ENCODE peak calls at places on chromosomes 13 and 19, in eight cellular contexts. F is left ventricle myocardium inferior; T is neural progenitor cell; J is stimulated activated CD8-positive, alpha-beta memory T cell treated with anti-CD3 and anti-CD28 coated beads, Interleukin-4, amount 100 ng/mL, for 1 hour; P is Kasumi-1; N is omental fat pad; R is stimulated activated naive CD8-positive, alpha-beta T cell treated with anti-CD3 and anti-CD28 coated beads, Interleukin-15, Interleukin-2, amounts not matched to agents 100 U/mL and 50 U/mL, for 24 hours; K is posterior vena cava. H is an unnamed sample.

GRCh38 chr19:7326105-7326877 is 22.4 kb upstream of the ARHGEF18 start:
- DNase-seq in F (no peak), T (peak), J (no peak), P (peak), N (no peak), R (peak), K (no peak), H (no peak)

GRCh38 chr13:98556968-98557591 is 19.8 kb downstream of the STK24 start:
- DNase-seq in F (no peak), T (no peak), J (no peak), P (no peak), N (no peak), R (no peak), K (no peak), H (no peak)

GRCh38 chr13:57418067-57418677 is 213.4 kb upstream of the PCDH17 start:
- DNase-seq in F (no peak), T (no peak), J (no peak), P (no peak), N (no peak), R (no peak), K (no peak), H (no peak)

GRCh38 chr19:34962945-34963530 is 991 bp downstream of the ZNF792 start:
- DNase-seq in F (no peak), T (no peak), J (no peak), P (no peak), N (no peak), R (peak), K (no peak), H (no peak)

GRCh38 chr19:15776991-15777787 is 10.3 kb upstream of the OR10H5 start:
- DNase-seq in F (no peak), T (no peak), J (no peak), P (no peak), N (no peak), R (no peak), K (no peak), H (no peak)

GRCh38 chr19:44718441-44719261 is 19.7 kb downstream of the CEACAM16 start:
- DNase-seq in F (peak), T (peak), J (no peak), P (no peak), N (peak), R (no peak), K (no peak), H (no peak)

GRCh38 chr19:35689836-35690235 is 14.5 kb upstream of the ZBTB32 start:
- DNase-seq in F (no peak), T (no peak), J (no peak), P (no peak), N (no peak), R (no peak), K (no peak), H (no peak)

GRCh38 chr19:35641515-35642151 is at the start of gene ETV2:
- DNase-seq in F (no peak), T (peak), J (no peak), P (no peak), N (no peak), R (peak), K (no peak), H (no peak)

GRCh38 chr13:109209526-109209925 is 576.9 kb downstream of the IRS2 start:
- DNase-seq in F (no peak), T (no peak), J (no peak), P (no peak), N (no peak), R (no peak), K (no peak), H (no peak)

GRCh38 chr19:1093811-1094553 is 1.2 kb downstream of the POLR2E start:
- DNase-seq in F (no peak), T (no peak), J (no peak), P (no peak), N (no peak), R (no peak), K (no peak), H (no peak)

GRCh38 chr19:41265376-41266153 is 1.4 kb downstream of the HNRNPUL1 start:
- DNase-seq in F (no peak), T (peak), J (no peak), P (peak), N (no peak), R (peak), K (no peak), H (no peak)